ENCODE peak calls at places on chromosomes 11 and 22, in nine cellular contexts. K is fibroblast of pulmonary artery, L is HFF-Myc, D is esophagus squamous epithelium, T is left lung, R is OCI-LY7, Y is A549, I is cardiac muscle cell, U is upper lobe of right lung. Z is an unnamed sample.

GRCh38 chr11:15920856-15921629 is 435.3 kb downstream of the SOX6 start:
- DNase-seq in Y (no peak), R (no peak), L (no peak), U (peak), T (no peak), D (no peak), I (peak), K (peak), Z (peak)

GRCh38 chr11:66230171-66230570 is 38.3 kb upstream of the RAB1B start:
- DNase-seq in Y (no peak), K (no peak), D (no peak), T (no peak), L (no peak), U (no peak), I (no peak), R (no peak), Z (no peak)

GRCh38 chr22:35568751-35569725 is 28.4 kb downstream of the RASD2 start:
- DNase-seq in I (no peak), K (peak), T (no peak), R (no peak), U (no peak), D (no peak), L (no peak), Y (no peak), Z (peak)

GRCh38 chr11:47932544-47932943 is 47.8 kb upstream of the PTPRJ start:
- DNase-seq in R (no peak), T (no peak), Y (no peak), K (no peak), D (no peak), U (no peak), I (no peak), L (no peak), Z (no peak)

GRCh38 chr22:24420072-24420976 is 7.1 kb upstream of the ADORA2A start:
- DNase-seq in R (no peak), I (no peak), L (no peak), D (no peak), Y (no peak), U (no peak), T (no peak), K (no peak), Z (no peak)

GRCh38 chr11:116595305-116595880 is 177.4 kb downstream of the BUD13 start:
- DNase-seq in K (no peak), R (no peak), Y (no peak), U (no peak), D (no peak), T (no peak), I (no peak), L (no peak), Z (no peak)

GRCh38 chr11:116412118-116412889 is 360.5 kb downstream of the BUD13 start:
- DNase-seq in K (no peak), I (no peak), T (no peak), L (no peak), Y (no peak), R (no peak), U (no peak), D (no peak), Z (no peak)

GRCh38 chr11:34653851-34654490 is 33.1 kb downstream of the EHF start:
- DNase-seq in R (no peak), D (no peak), L (peak), I (no peak), T (peak), U (peak), Y (peak), K (peak), Z (peak)

GRCh38 chr22:46201059-46201757 is 48.9 kb downstream of the CDPF1 start:
- DNase-seq in T (no peak), U (no peak), R (no peak), Y (no peak), D (no peak), L (no peak), K (no peak), I (no peak), Z (no peak)

GRCh38 chr11:75422248-75423231 is 10.5 kb downstream of the KLHL35 start:
- DNase-seq in L (no peak), U (peak), I (no peak), R (no peak), D (no peak), K (no peak), Y (peak), T (peak), Z (no peak)

DNA sequence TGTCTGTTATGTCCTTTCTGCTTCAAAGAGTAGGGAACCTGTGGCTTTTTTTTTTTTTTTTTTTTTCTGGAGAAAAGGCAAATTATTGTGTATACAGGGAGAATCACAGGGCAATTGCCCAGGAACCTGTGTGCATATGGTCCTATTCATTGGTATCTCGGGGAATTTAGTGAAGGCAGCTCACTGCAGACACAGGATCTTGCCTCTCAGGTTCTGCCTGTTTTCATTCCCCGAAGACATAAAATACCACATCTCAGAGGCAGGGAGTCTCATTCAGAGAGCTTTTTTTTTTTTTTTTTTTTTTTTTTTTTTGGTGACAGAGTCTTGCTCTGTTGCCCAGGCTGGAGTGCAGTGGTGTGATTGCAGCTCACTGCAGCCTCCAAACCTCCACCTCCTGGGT is 88.3 kb downstream of the OSBP2 start:
- DNase-seq in I (no peak), Y (no peak), R (no peak), K (no peak), T (no peak), L (no peak), U (no peak), D (no peak), Z (peak)
- H3K4me3 ChIP-seq in I (no peak), Y (no peak), R (no peak), K (no peak), T (no peak), L (no peak), U (no peak), D (no peak), Z (no peak)

DNA sequence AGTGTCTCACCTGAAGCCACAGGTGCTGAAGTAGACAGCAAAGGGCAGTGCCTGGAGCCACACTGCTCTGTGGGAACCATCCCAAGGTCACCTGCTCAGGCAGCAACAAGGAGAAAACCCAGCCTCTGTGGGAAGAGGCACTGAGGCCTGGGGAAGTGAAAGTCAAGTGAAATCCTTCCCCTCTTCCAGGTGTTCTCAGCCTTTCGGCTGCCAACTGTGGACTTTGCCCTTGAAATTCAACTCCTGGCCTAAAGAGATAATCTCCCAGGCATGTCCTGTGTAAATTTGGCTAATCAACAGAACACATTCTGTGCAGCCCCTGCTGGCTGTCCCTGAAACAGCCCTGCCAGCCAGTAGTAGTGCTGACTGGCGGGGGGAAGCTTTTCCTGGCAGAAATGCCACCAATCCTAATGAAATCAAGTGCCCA is 112.1 kb downstream of the RPL27A start:
- DNase-seq in I (peak), U (no peak), D (no peak), K (no peak), Y (no peak), R (no peak), L (no peak), T (no peak), Z (no peak)
- TF ChIP-seq CTCF in I (no peak), U (peak), D (peak), K (peak), Y (no peak), R (no peak), L (peak), T (peak), Z (peak)

GRCh38 chr11:2041963-2042362 is 44.3 kb upstream of the H19 start:
- DNase-seq in T (no peak), Y (no peak), D (no peak), I (no peak), K (no peak), R (no peak), U (no peak), L (no peak), Z (no peak)

GRCh38 chr11:2036863-2037486 is 39.3 kb upstream of the H19 start:
- DNase-seq in I (no peak), U (no peak), Y (no peak), L (no peak), T (no peak), R (no peak), K (no peak), D (no peak), Z (no peak)

GRCh38 chr11:2039198-2039759 is 41.6 kb upstream of the H19 start:
- DNase-seq in Y (no peak), I (no peak), K (no peak), T (no peak), L (no peak), D (no peak), U (no peak), R (no peak), Z (no peak)

DNA sequence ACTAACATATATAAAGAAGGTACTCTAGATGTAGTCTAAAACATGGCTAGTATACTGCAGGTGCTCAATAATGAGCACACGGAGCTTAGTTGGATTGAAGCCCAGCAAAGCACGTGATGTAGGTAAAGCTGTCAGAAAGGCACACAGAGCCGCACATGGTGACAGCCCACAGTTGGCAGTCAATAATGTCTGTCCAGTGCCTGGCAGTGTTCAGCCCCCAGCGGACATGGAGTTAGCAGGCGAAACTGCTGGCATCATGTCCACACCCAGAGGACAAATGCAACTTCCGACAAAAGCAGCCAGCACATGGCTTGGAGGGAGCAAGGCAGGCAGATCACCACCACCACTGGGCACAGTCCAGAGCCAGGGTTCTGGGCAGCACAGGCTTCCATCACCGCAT is 43.5 kb upstream of the H19 start:
- DNase-seq in L (no peak), Y (no peak), K (no peak), D (no peak), I (no peak), R (no peak), T (no peak), U (no peak), Z (no peak)
- H3K4me3 ChIP-seq in L (no peak), Y (no peak), K (no peak), D (no peak), I (no peak), R (no peak), T (no peak), U (no peak), Z (no peak)

GRCh38 chr22:41508770-41509170 is 35.5 kb downstream of the POLR3H start:
- DNase-seq in L (no peak), I (no peak), D (no peak), T (no peak), K (no peak), R (no peak), U (no peak), Y (no peak), Z (no peak)
- TF ChIP-seq CTCF in L (no peak), I (no peak), D (no peak), T (no peak), K (no peak), R (no peak), U (no peak), Y (no peak), Z (no peak)

GRCh38 chr22:37930270-37930951 is 23.0 kb downstream of the C22orf23 start:
- DNase-seq in R (peak), I (no peak), D (no peak), U (no peak), L (no peak), Y (peak), K (peak), T (no peak), Z (no peak)

GRCh38 chr22:37931893-37932389 is 21.5 kb downstream of the C22orf23 start:
- DNase-seq in T (peak), I (peak), K (no peak), R (peak), U (no peak), D (no peak), Y (no peak), L (no peak), Z (no peak)

GRCh38 chr22:37927129-37927936 is 21.2 kb downstream of the MICALL1 start:
- DNase-seq in K (no peak), I (no peak), R (no peak), L (no peak), D (no peak), U (no peak), Y (no peak), T (no peak), Z (no peak)

GRCh38 chr22:37930952-37931440 is 22.4 kb downstream of the C22orf23 start:
- DNase-seq in K (no peak), L (no peak), I (no peak), Y (no peak), U (no peak), D (no peak), T (no peak), R (no peak), Z (no peak)

GRCh38 chr22:37929390-37929789 is 23.3 kb downstream of the MICALL1 start:
- DNase-seq in K (no peak), Y (no peak), D (no peak), T (no peak), L (no peak), I (no peak), U (no peak), R (no peak), Z (no peak)
- H3K4me3 ChIP-seq in K (no peak), Y (no peak), D (no peak), T (no peak), L (no peak), I (no peak), U (no peak), R (no peak), Z (no peak)